ENCODE peak calls at places on chromosomes 4 and X, in four cellular contexts. One of them, this sample, is unnamed.

GRCh38 chr4:109703664-109704351 is 563 bp upstream of the CASP6 start:
- DNase-seq in AG09319: no peak
- DNase-seq in transverse colon: no peak
- DNase-seq in BJ: no peak
- DNase-seq in this sample: no peak

GRCh38 chrX:118271770-118272169 is 74.1 kb upstream of the WDR44 start:
- DNase-seq in AG09319: peak; percentile 5
- DNase-seq in transverse colon: no peak
- DNase-seq in BJ: no peak
- DNase-seq in this sample: no peak

GRCh38 chr4:26235500-26235899 is 85.3 kb upstream of the RBPJ start:
- DNase-seq in AG09319: peak; percentile 49
- DNase-seq in transverse colon: peak; percentile 60
- DNase-seq in BJ: no peak
- DNase-seq in this sample: peak; percentile 33

GRCh38 chr4:152956650-152957436 is 20.7 kb downstream of the FHDC1 start:
- DNase-seq in AG09319: peak; percentile 28
- DNase-seq in transverse colon: peak; percentile 65
- DNase-seq in BJ: no peak
- DNase-seq in this sample: no peak

GRCh38 chr4:168800926-168801325 is 209.1 kb downstream of the CBR4 start:
- DNase-seq in AG09319: no peak
- DNase-seq in transverse colon: no peak
- DNase-seq in BJ: no peak
- DNase-seq in this sample: no peak

GRCh38 chr4:38859501-38859900 is 2.9 kb upstream of the TLR6 start:
- DNase-seq in AG09319: no peak
- DNase-seq in transverse colon: no peak
- DNase-seq in BJ: no peak
- DNase-seq in this sample: no peak

GRCh38 chr4:52958232-52958631 is 96.1 kb downstream of the RASL11B start:
- DNase-seq in AG09319: no peak
- DNase-seq in transverse colon: no peak
- DNase-seq in BJ: peak; percentile 53
- DNase-seq in this sample: no peak

GRCh38 chr4:139609647-139610046 is 53.6 kb upstream of the SETD7 start:
- DNase-seq in AG09319: no peak
- DNase-seq in transverse colon: no peak
- DNase-seq in BJ: no peak
- DNase-seq in this sample: no peak

GRCh38 chrX:155068165-155068564 is 2.8 kb downstream of the CMC4 start:
- DNase-seq in AG09319: no peak
- DNase-seq in transverse colon: no peak
- DNase-seq in BJ: no peak
- DNase-seq in this sample: no peak

GRCh38 chr4:74608151-74608949 is 163.4 kb downstream of the AREG start:
- DNase-seq in AG09319: no peak
- DNase-seq in transverse colon: no peak
- DNase-seq in BJ: no peak
- DNase-seq in this sample: no peak

GRCh38 chrX:56974408-56974807 is 20.9 kb downstream of the SPIN3 start:
- DNase-seq in AG09319: no peak
- DNase-seq in transverse colon: no peak
- DNase-seq in BJ: no peak
- DNase-seq in this sample: no peak

GRCh38 chr4:3415471-3416141 is 26.2 kb upstream of the HGFAC start:
- DNase-seq in AG09319: no peak
- DNase-seq in transverse colon: no peak
- DNase-seq in BJ: no peak
- DNase-seq in this sample: no peak

GRCh38 chr4:74039065-74039763 is 725 bp upstream of the CXCL3 start:
- DNase-seq in AG09319: no peak
- DNase-seq in transverse colon: no peak
- DNase-seq in BJ: no peak
- DNase-seq in this sample: no peak

GRCh38 chrX:135480076-135480475 is 40.4 kb upstream of the INTS6L start:
- DNase-seq in AG09319: no peak
- DNase-seq in transverse colon: no peak
- DNase-seq in BJ: no peak
- DNase-seq in this sample: no peak

GRCh38 chr4:25441519-25442117 is 64.6 kb downstream of the ANAPC4 start:
- DNase-seq in AG09319: no peak
- DNase-seq in transverse colon: peak; percentile 57
- DNase-seq in BJ: no peak
- DNase-seq in this sample: peak; percentile 24

GRCh38 chr4:34733185-34733916 is 1511.0 kb downstream of the ARAP2 start:
- DNase-seq in AG09319: no peak
- DNase-seq in transverse colon: no peak
- DNase-seq in BJ: no peak
- DNase-seq in this sample: no peak

GRCh38 chr4:16626945-16627344 is 271.5 kb downstream of the LDB2 start:
- DNase-seq in AG09319: peak; percentile 74
- DNase-seq in transverse colon: no peak
- DNase-seq in BJ: peak; percentile 80
- DNase-seq in this sample: no peak

GRCh38 chr4:175891863-175892262 is 79.8 kb upstream of the GPM6A start:
- DNase-seq in AG09319: no peak
- DNase-seq in transverse colon: no peak
- DNase-seq in BJ: no peak
- DNase-seq in this sample: no peak
- TF ChIP-seq CTCF in AG09319: no peak
- TF ChIP-seq CTCF in transverse colon: peak; percentile 11
- TF ChIP-seq CTCF in BJ: peak; percentile 32
- TF ChIP-seq CTCF in this sample: peak; percentile 30

GRCh38 chrX:77899081-77899828 is at the start of gene COX7B:
- DNase-seq in AG09319: peak; percentile 91
- DNase-seq in transverse colon: peak; percentile 75
- DNase-seq in BJ: peak; percentile 87
- DNase-seq in this sample: no peak
- TF ChIP-seq CTCF in AG09319: peak; percentile 49
- TF ChIP-seq CTCF in transverse colon: peak; percentile 30
- TF ChIP-seq CTCF in BJ: peak; percentile 64
- TF ChIP-seq CTCF in this sample: peak; percentile 49

GRCh38 chrX:103254921-103255455 is at the start of gene TCEAL8:
- DNase-seq in AG09319: peak; percentile 32
- DNase-seq in transverse colon: peak; percentile 82
- DNase-seq in BJ: peak; percentile 17
- DNase-seq in this sample: peak; percentile 79
- TF ChIP-seq CTCF in AG09319: no peak
- TF ChIP-seq CTCF in transverse colon: no peak
- TF ChIP-seq CTCF in BJ: no peak
- TF ChIP-seq CTCF in this sample: no peak

GRCh38 chrX:134144231-134144630 is 92.8 kb upstream of the CCDC160 start:
- DNase-seq in AG09319: no peak
- DNase-seq in transverse colon: no peak
- DNase-seq in BJ: no peak
- DNase-seq in this sample: no peak
- TF ChIP-seq CTCF in AG09319: peak; percentile 34
- TF ChIP-seq CTCF in transverse colon: peak; percentile 5
- TF ChIP-seq CTCF in BJ: peak; percentile 30
- TF ChIP-seq CTCF in this sample: peak; percentile 17

DNA sequence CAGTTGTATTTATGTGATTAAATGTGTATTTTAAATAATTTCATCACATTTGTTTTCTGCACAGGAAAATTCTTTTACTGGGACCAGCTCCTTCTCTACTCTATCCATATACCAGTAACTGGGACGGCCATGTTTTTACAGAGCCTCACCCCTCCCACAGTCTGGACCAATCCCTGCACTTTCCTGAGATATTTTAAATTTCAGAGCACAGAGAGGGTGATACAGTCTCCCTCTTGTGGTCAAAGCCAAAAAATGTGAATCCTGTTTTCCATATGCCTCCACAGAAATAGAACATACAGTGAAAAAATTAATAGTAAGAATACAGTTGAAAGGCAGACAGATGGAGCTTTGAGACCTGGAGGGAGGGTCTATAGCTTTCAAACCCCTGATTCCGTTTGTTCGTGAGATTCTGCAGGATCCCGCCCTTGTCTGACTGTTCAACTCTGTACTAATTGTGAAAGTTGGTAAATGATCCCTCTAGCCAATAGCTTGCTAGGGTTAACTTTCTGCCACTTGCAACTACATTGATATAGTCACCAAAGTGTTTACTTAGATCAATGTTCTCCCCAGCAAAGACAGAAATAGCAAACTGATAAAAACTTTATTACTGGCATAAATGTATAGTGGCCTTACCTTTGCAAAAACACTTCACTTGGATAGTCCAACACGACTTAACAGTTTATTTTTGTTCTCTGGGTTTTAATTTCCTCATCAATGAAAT is 172.2 kb downstream of the PPARGC1A start:
- DNase-seq in AG09319: no peak
- DNase-seq in transverse colon: peak; percentile 10
- DNase-seq in BJ: no peak
- DNase-seq in this sample: no peak
- TF ChIP-seq CTCF in AG09319: peak; percentile 33
- TF ChIP-seq CTCF in transverse colon: peak; percentile 52
- TF ChIP-seq CTCF in BJ: peak; percentile 51
- TF ChIP-seq CTCF in this sample: peak; percentile 52

GRCh38 chrX:17860811-17861495 is at the start of gene RAI2:
- DNase-seq in AG09319: no peak
- DNase-seq in transverse colon: peak; percentile 22
- DNase-seq in BJ: no peak
- DNase-seq in this sample: peak; percentile 35
- TF ChIP-seq CTCF in AG09319: no peak
- TF ChIP-seq CTCF in transverse colon: no peak
- TF ChIP-seq CTCF in BJ: no peak
- TF ChIP-seq CTCF in this sample: peak; percentile 20

GRCh38 chrX:102338162-102338561 is 91.2 kb downstream of the NXF2 start:
- DNase-seq in AG09319: no peak
- DNase-seq in transverse colon: no peak
- DNase-seq in BJ: no peak
- DNase-seq in this sample: no peak

GRCh38 chrX:102345916-102346315 is 93.9 kb downstream of the NXF2B start:
- DNase-seq in AG09319: no peak
- DNase-seq in transverse colon: peak; percentile 70
- DNase-seq in BJ: no peak
- DNase-seq in this sample: peak; percentile 17

GRCh38 chrX:102339312-102340298 is 92.6 kb downstream of the NXF2 start:
- DNase-seq in AG09319: no peak
- DNase-seq in transverse colon: no peak
- DNase-seq in BJ: no peak
- DNase-seq in this sample: no peak

GRCh38 chrX:102341867-102342266 is 94.9 kb downstream of the NXF2 start:
- DNase-seq in AG09319: no peak
- DNase-seq in transverse colon: no peak
- DNase-seq in BJ: no peak
- DNase-seq in this sample: no peak
- TF ChIP-seq CTCF in AG09319: peak; percentile 21
- TF ChIP-seq CTCF in transverse colon: no peak
- TF ChIP-seq CTCF in BJ: no peak
- TF ChIP-seq CTCF in this sample: peak; percentile 28